ENCODE peak calls at places on chromosomes 5 and 9, in five cellular contexts. One of them, this sample, is unnamed.

GRCh38 chr5:65480306-65480865 is 1.3 kb downstream of the ADAMTS6 start:
- DNase-seq in cardiac fibroblast: peak; percentile 87
- DNase-seq in AG09309: peak; percentile 57
- DNase-seq in neural progenitor cell: peak; percentile 28
- DNase-seq in cardiac muscle cell: peak; percentile 62
- DNase-seq in this sample: peak; percentile 57

GRCh38 chr5:164027738-164028137 is 522.3 kb downstream of the MAT2B start:
- DNase-seq in cardiac fibroblast: no peak
- DNase-seq in AG09309: no peak
- DNase-seq in neural progenitor cell: peak; percentile 4
- DNase-seq in cardiac muscle cell: no peak
- DNase-seq in this sample: no peak

GRCh38 chr5:179146277-179146676 is 86.1 kb downstream of the ZNF354C start:
- DNase-seq in cardiac fibroblast: no peak
- DNase-seq in AG09309: no peak
- DNase-seq in neural progenitor cell: no peak
- DNase-seq in cardiac muscle cell: no peak
- DNase-seq in this sample: no peak

GRCh38 chr9:78668148-78668825 is 371.4 kb downstream of the PSAT1 start:
- DNase-seq in cardiac fibroblast: no peak
- DNase-seq in AG09309: no peak
- DNase-seq in neural progenitor cell: no peak
- DNase-seq in cardiac muscle cell: no peak
- DNase-seq in this sample: no peak

GRCh38 chr5:119117237-119117636 is 46.4 kb downstream of the DMXL1 start:
- DNase-seq in cardiac fibroblast: no peak
- DNase-seq in AG09309: no peak
- DNase-seq in neural progenitor cell: no peak
- DNase-seq in cardiac muscle cell: no peak
- DNase-seq in this sample: no peak

GRCh38 chr5:27242258-27242626 is 203.9 kb upstream of the CDH9 start:
- DNase-seq in cardiac fibroblast: no peak
- DNase-seq in AG09309: no peak
- DNase-seq in neural progenitor cell: no peak
- DNase-seq in cardiac muscle cell: no peak
- DNase-seq in this sample: no peak

GRCh38 chr9:107345327-107345726 is 62.2 kb downstream of the RAD23B start:
- DNase-seq in cardiac fibroblast: peak; percentile 70
- DNase-seq in AG09309: no peak
- DNase-seq in neural progenitor cell: no peak
- DNase-seq in cardiac muscle cell: no peak
- DNase-seq in this sample: no peak

GRCh38 chr9:128120741-128121465 is 6.6 kb downstream of the PTGES2 start:
- DNase-seq in cardiac fibroblast: no peak
- DNase-seq in AG09309: no peak
- DNase-seq in neural progenitor cell: no peak
- DNase-seq in cardiac muscle cell: no peak
- DNase-seq in this sample: peak; percentile 82

GRCh38 chr5:170755679-170756456 is 27.7 kb upstream of the GABRP start:
- DNase-seq in cardiac fibroblast: peak; percentile 3
- DNase-seq in AG09309: no peak
- DNase-seq in neural progenitor cell: no peak
- DNase-seq in cardiac muscle cell: no peak
- DNase-seq in this sample: peak; percentile 42

GRCh38 chr5:21807953-21808352 is 1045.2 kb downstream of the CDH12 start:
- DNase-seq in cardiac fibroblast: no peak
- DNase-seq in AG09309: no peak
- DNase-seq in neural progenitor cell: no peak
- DNase-seq in cardiac muscle cell: no peak
- DNase-seq in this sample: no peak

GRCh38 chr9:4936823-4937222 is 48.2 kb upstream of the JAK2 start:
- DNase-seq in cardiac fibroblast: no peak
- DNase-seq in AG09309: no peak
- DNase-seq in neural progenitor cell: no peak
- DNase-seq in cardiac muscle cell: no peak
- DNase-seq in this sample: no peak

GRCh38 chr9:86700601-86701000 is 246.7 kb downstream of the GAS1 start:
- DNase-seq in cardiac fibroblast: peak; percentile 87
- DNase-seq in AG09309: no peak
- DNase-seq in neural progenitor cell: no peak
- DNase-seq in cardiac muscle cell: no peak
- DNase-seq in this sample: no peak

GRCh38 chr5:175464414-175465233 is 13.7 kb upstream of the SFXN1 start:
- DNase-seq in cardiac fibroblast: peak; percentile 44
- DNase-seq in AG09309: no peak
- DNase-seq in neural progenitor cell: peak; percentile 68
- DNase-seq in cardiac muscle cell: peak; percentile 65
- DNase-seq in this sample: peak; percentile 60

GRCh38 chr5:148486456-148486855 is 102.7 kb downstream of the FBXO38 start:
- DNase-seq in cardiac fibroblast: no peak
- DNase-seq in AG09309: no peak
- DNase-seq in neural progenitor cell: no peak
- DNase-seq in cardiac muscle cell: no peak
- DNase-seq in this sample: no peak

GRCh38 chr9:137128158-137129088 is 10.5 kb upstream of the GRIN1 start:
- DNase-seq in cardiac fibroblast: no peak
- DNase-seq in AG09309: no peak
- DNase-seq in neural progenitor cell: no peak
- DNase-seq in cardiac muscle cell: no peak
- DNase-seq in this sample: no peak

GRCh38 chr5:14108170-14108996 is 34.8 kb upstream of the TRIO start:
- DNase-seq in cardiac fibroblast: peak; percentile 89
- DNase-seq in AG09309: peak; percentile 58
- DNase-seq in neural progenitor cell: peak; percentile 80
- DNase-seq in cardiac muscle cell: peak; percentile 73
- DNase-seq in this sample: peak; percentile 68

GRCh38 chr9:133188006-133188842 is 20.8 kb downstream of the OBP2B start:
- DNase-seq in cardiac fibroblast: peak; percentile 4
- DNase-seq in AG09309: no peak
- DNase-seq in neural progenitor cell: peak; percentile 61
- DNase-seq in cardiac muscle cell: peak; percentile 62
- DNase-seq in this sample: peak; percentile 68

GRCh38 chr5:94375801-94376200 is 242.6 kb downstream of the KIAA0825 start:
- DNase-seq in cardiac fibroblast: peak; percentile 9
- DNase-seq in AG09309: no peak
- DNase-seq in neural progenitor cell: no peak
- DNase-seq in cardiac muscle cell: no peak
- DNase-seq in this sample: peak; percentile 30

GRCh38 chr5:68548959-68549676 is 333.6 kb downstream of the PIK3R1 start:
- DNase-seq in cardiac fibroblast: peak; percentile 38
- DNase-seq in AG09309: no peak
- DNase-seq in neural progenitor cell: no peak
- DNase-seq in cardiac muscle cell: no peak
- DNase-seq in this sample: peak; percentile 81

GRCh38 chr9:109477269-109478203 is 20.6 kb downstream of the PTPN3 start:
- DNase-seq in cardiac fibroblast: no peak
- DNase-seq in AG09309: no peak
- DNase-seq in neural progenitor cell: no peak
- DNase-seq in cardiac muscle cell: peak; percentile 41
- DNase-seq in this sample: no peak

GRCh38 chr5:143871672-143872071 is 59.7 kb downstream of the HMHB1 start:
- DNase-seq in cardiac fibroblast: no peak
- DNase-seq in AG09309: no peak
- DNase-seq in neural progenitor cell: no peak
- DNase-seq in cardiac muscle cell: no peak
- DNase-seq in this sample: no peak

GRCh38 chr5:74055446-74056097 is 429.6 kb downstream of the ARHGEF28 start:
- DNase-seq in cardiac fibroblast: no peak
- DNase-seq in AG09309: no peak
- DNase-seq in neural progenitor cell: no peak
- DNase-seq in cardiac muscle cell: no peak
- DNase-seq in this sample: no peak

GRCh38 chr5:55691265-55692105 is 20.6 kb downstream of the SLC38A9 start:
- DNase-seq in cardiac fibroblast: peak; percentile 77
- DNase-seq in AG09309: no peak
- DNase-seq in neural progenitor cell: no peak
- DNase-seq in cardiac muscle cell: peak; percentile 48
- DNase-seq in this sample: no peak

GRCh38 chr5:108028411-108028810 is 353.5 kb downstream of the FBXL17 start:
- DNase-seq in cardiac fibroblast: peak; percentile 5
- DNase-seq in AG09309: no peak
- DNase-seq in neural progenitor cell: peak; percentile 60
- DNase-seq in cardiac muscle cell: peak; percentile 8
- DNase-seq in this sample: peak; percentile 36

GRCh38 chr5:83096660-83097334 is 19.4 kb downstream of the XRCC4 start:
- DNase-seq in cardiac fibroblast: peak; percentile 23
- DNase-seq in AG09309: no peak
- DNase-seq in neural progenitor cell: no peak
- DNase-seq in cardiac muscle cell: no peak
- DNase-seq in this sample: no peak

GRCh38 chr5:151721087-151721646 is 34.5 kb upstream of the SPARC start:
- DNase-seq in cardiac fibroblast: no peak
- DNase-seq in AG09309: no peak
- DNase-seq in neural progenitor cell: no peak
- DNase-seq in cardiac muscle cell: no peak
- DNase-seq in this sample: no peak

GRCh38 chr5:179978792-179979191 is 71.1 kb upstream of the TBC1D9B start:
- DNase-seq in cardiac fibroblast: no peak
- DNase-seq in AG09309: no peak
- DNase-seq in neural progenitor cell: no peak
- DNase-seq in cardiac muscle cell: no peak
- DNase-seq in this sample: no peak